ENCODE peak calls at places on chromosomes 12 and 14, in seven cellular contexts. M is hepatocyte, N is PC-3, L is GM23338, F is GM23248, S is OCI-LY7, D is HCT116. A is an unnamed sample.

GRCh38 chr14:68733086-68733621 is 59.7 kb downstream of the ZFP36L1 start:
- DNase-seq in M (no peak), N (no peak), L (no peak), F (no peak), S (no peak), D (no peak), A (no peak)

GRCh38 chr14:54083549-54084239 is 127.1 kb upstream of the BMP4 start:
- DNase-seq in M (no peak), N (peak; percentile 57), L (no peak), F (no peak), S (no peak), D (no peak), A (no peak)

GRCh38 chr12:68771223-68771925 is 25.4 kb downstream of the SLC35E3 start:
- DNase-seq in M (no peak), N (no peak), L (no peak), F (no peak), S (no peak), D (no peak), A (no peak)

GRCh38 chr12:123761841-123762714 is at the start of gene DNAH10:
- DNase-seq in M (peak; percentile 72), N (no peak), L (peak; percentile 88), F (peak; percentile 52), S (peak; percentile 10), D (no peak), A (peak; percentile 43)

GRCh38 chr12:49983892-49984291 is 11.1 kb downstream of the AQP6 start:
- DNase-seq in M (peak; percentile 78), N (peak; percentile 58), L (no peak), F (peak; percentile 87), S (no peak), D (no peak), A (no peak)

GRCh38 chr12:12954361-12954760 is 2.4 kb upstream of the GPRC5D start:
- DNase-seq in M (no peak), N (no peak), L (no peak), F (peak; percentile 46), S (no peak), D (no peak), A (no peak)

GRCh38 chr14:65012353-65012752 is 25.7 kb downstream of the FNTB start:
- DNase-seq in M (no peak), N (no peak), L (no peak), F (no peak), S (no peak), D (no peak), A (no peak)

GRCh38 chr14:33592298-33592697 is 358.6 kb downstream of the EGLN3 start:
- DNase-seq in M (no peak), N (peak; percentile 31), L (no peak), F (peak; percentile 71), S (no peak), D (no peak), A (no peak)

GRCh38 chr12:59595557-59596231 is at the start of gene SLC16A7:
- DNase-seq in M (peak; percentile 93), N (peak; percentile 84), L (peak; percentile 78), F (peak; percentile 93), S (peak; percentile 92), D (peak; percentile 59), A (peak; percentile 73)

GRCh38 chr14:34750233-34750632 is 35.8 kb upstream of the CFL2 start:
- DNase-seq in M (no peak), N (no peak), L (no peak), F (no peak), S (no peak), D (no peak), A (no peak)

GRCh38 chr12:414841-415240 is 13.4 kb downstream of the CCDC77 start:
- DNase-seq in M (no peak), N (no peak), L (no peak), F (no peak), S (no peak), D (no peak), A (no peak)

GRCh38 chr12:69243099-69244084 is 4.0 kb downstream of the CPSF6 start:
- DNase-seq in M (no peak), N (no peak), L (no peak), F (no peak), S (peak; percentile 14), D (no peak), A (no peak)

GRCh38 chr12:26563555-26563954 is 269.4 kb downstream of the ITPR2 start:
- DNase-seq in M (no peak), N (no peak), L (no peak), F (no peak), S (no peak), D (no peak), A (no peak)

GRCh38 chr12:78181544-78182162 is 351.0 kb downstream of the NAV3 start:
- DNase-seq in M (peak; percentile 49), N (peak; percentile 73), L (peak; percentile 63), F (peak; percentile 41), S (peak; percentile 29), D (no peak), A (no peak)

GRCh38 chr12:113259499-113259953 is 38.3 kb downstream of the TPCN1 start:
- DNase-seq in M (peak; percentile 30), N (no peak), L (peak; percentile 21), F (peak; percentile 53), S (no peak), D (no peak), A (no peak)

DNA sequence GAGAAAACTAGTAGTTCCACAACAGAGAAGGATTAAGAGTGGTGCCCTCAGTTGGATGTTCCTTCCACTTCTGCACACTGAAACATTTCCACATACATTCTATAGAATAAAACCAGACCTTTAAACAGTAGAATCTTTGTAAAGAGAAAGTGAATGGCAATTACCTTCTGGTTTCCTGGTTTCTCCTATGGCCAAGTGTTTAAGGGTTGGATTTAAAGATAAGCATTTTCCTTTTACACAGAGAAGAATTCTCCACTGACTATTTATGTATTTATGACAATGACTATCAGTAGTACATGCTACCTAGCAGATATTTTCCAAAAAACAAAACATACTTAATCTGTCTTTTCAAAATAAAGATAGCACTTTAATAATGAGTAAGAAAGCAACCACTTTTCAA is 3.2 kb downstream of the ATG2B start:
- DNase-seq in M (no peak), N (no peak), L (no peak), F (no peak), S (no peak), D (no peak), A (no peak)
- H3K4me2 ChIP-seq in M (peak overlapping the region; percentile 87), N (peak overlapping the region; percentile 5), L (no peak overlapping the region), F (no peak overlapping the region), S (peak overlapping the region; percentile 1), D (no peak overlapping the region), A (no peak overlapping the region)

GRCh38 chr14:78083837-78084236 is 86.3 kb upstream of the NRXN3 start:
- DNase-seq in M (no peak), N (no peak), L (no peak), F (peak; percentile 12), S (no peak), D (no peak), A (no peak)
- H3K9me2 ChIP-seq in M (no peaks in the 10 kb centered on the region), N (no peaks in the 10 kb centered on the region), L (no peaks in the 10 kb centered on the region), F (no peaks in the 10 kb centered on the region), S (no peaks in the 10 kb centered on the region), D (no peaks in the 10 kb centered on the region), A (no peaks in the 10 kb centered on the region)

DNA sequence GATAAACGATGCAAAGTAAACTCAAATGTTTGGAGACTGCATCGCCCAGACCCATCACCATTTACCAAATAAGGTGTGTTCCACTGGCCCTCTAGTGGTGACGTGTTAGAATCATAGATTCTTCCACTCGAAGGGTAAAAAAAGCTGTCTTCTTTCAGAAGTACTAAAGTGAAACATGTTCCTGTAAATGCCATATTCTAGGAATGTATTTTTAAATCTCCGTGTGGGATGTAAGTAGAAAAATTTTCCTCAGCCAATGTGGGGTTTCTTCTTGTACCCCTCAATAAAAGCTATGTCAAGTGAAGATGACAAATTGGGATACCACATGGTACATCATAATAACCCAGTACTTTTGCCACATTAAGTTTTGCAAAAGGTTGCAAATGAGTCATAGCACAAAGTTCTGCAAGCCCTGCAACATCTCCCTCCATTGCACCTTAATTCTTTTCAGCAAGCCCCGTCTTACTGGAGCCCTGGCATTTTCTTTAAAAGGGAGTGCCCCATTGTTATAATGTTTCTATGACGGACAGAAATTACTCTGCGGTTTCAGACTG is 100.8 kb downstream of the CCER1 start:
- DNase-seq in M (peak; percentile 76), N (peak; percentile 74), L (peak; percentile 78), F (peak; percentile 74), S (peak; percentile 40), D (peak; percentile 36), A (no peak)
- H3K4me2 ChIP-seq in M (peak overlapping the region; percentile 24), N (peak overlapping the region; percentile 38), L (no peak overlapping the region), F (peak overlapping the region; percentile 70), S (no peak overlapping the region), D (peak overlapping the region; percentile 25), A (peak overlapping the region; percentile 22)

GRCh38 chr12:95700316-95700785 is 90.2 kb downstream of the NTN4 start:
- DNase-seq in M (no peak), N (peak; percentile 84), L (no peak), F (peak; percentile 98), S (no peak), D (no peak), A (peak; percentile 10)
- H3K9me2 ChIP-seq in M (no peaks in the 10 kb centered on the region), N (no peaks in the 10 kb centered on the region), L (no peaks in the 10 kb centered on the region), F (no peaks in the 10 kb centered on the region), S (no peaks in the 10 kb centered on the region), D (no peaks in the 10 kb centered on the region), A (no peaks in the 10 kb centered on the region)

DNA sequence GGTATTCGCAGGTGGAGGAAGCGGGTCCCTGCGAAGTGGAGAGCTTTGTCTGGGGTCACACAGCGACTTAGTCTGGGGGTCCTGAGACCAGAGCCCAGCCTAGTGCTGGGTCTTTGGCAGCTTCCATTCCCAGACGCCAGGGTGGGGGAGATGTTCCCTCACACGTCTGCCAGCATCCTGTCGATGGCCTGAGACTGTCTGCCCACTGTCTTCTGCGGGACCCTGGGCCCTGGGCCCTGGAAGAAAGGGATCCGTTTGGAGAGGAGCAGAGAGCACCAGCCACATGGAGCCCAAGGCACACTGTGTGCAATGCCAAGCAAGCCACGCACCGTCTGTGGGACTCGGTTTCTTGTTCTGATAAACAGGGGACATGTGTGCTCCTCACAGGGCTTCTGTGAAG is 197.2 kb downstream of the KIF26A start:
- DNase-seq in M (peak; percentile 3), N (no peak), L (no peak), F (no peak), S (no peak), D (no peak), A (no peak)
- H3K4me2 ChIP-seq in M (no peak overlapping the region), N (no peak overlapping the region), L (no peak overlapping the region), F (no peak overlapping the region), S (no peak overlapping the region), D (no peak overlapping the region), A (no peak overlapping the region)

DNA sequence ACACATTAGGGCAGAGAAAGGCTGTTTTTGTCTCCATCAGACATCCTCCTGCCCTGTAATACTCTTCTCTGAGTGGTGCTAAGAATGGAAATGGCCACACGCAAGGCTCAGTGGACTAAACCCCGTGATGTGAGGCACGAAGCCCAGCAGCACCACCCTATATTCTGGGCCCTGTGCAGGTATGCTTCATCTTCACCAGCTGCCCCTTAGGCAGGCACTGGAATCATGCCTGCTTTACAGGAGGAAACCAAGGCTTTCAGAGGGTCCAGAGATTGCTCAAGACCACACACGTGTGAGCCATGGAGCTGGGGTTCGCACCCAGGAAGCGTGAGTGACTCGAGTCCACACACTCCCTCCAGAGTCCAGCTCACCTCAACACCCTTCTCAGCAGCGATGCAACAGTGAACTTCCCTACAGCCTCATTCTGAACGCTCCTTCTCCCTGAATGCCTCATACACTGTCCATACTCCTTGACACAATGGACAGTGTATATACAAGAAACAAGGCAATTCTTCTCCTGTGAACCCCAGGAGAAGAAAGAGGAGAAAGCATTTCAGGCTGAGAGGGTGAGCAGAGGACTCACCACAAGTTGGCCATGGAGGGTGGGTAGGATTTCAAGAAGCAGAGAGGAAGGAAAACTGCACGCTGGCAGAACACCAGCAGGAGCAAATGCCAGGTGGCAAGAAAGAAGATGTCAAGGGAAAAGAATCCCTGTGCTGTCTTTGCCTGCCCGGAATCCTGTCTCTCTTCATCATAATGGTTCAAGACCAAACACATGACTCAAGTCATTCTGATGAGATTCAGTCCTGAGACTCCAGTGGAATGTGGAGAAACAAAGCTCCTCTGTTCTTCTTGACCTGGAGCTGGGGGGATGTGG is 39.1 kb downstream of the NT5DC3 start:
- DNase-seq in M (no peak), N (peak; percentile 76), L (no peak), F (peak; percentile 64), S (no peak), D (peak; percentile 51), A (peak; percentile 87)
- H3K9me2 ChIP-seq in M (no peaks in the 10 kb centered on the region), N (no peaks in the 10 kb centered on the region), L (no peaks in the 10 kb centered on the region), F (no peaks in the 10 kb centered on the region), S (no peaks in the 10 kb centered on the region), D (no peaks in the 10 kb centered on the region), A (no peaks in the 10 kb centered on the region)